ENCODE peak calls at places on chromosomes 2 and 18, in six cellular contexts. O, G, I, C, D and R are unnamed samples.

GRCh38 chr2:210559167-210559566 is 2.8 kb downstream of the CPS1 start:
- DNase-seq in O (no peak), G (no peak), I (no peak), C (no peak), D (no peak), R (no peak)

GRCh38 chr2:160224060-160224459 is 24.0 kb upstream of the ITGB6 start:
- DNase-seq in O (peak; percentile 87), G (no peak), I (no peak), C (peak; percentile 98), D (peak; percentile 81), R (peak; percentile 82)

GRCh38 chr2:18380316-18380715 is 180.1 kb downstream of the RDH14 start:
- DNase-seq in O (peak; percentile 39), G (no peak), I (no peak), C (no peak), D (no peak), R (no peak)

GRCh38 chr2:218927411-218927810 is 32.1 kb upstream of the CDK5R2 start:
- DNase-seq in O (no peak), G (no peak), I (no peak), C (no peak), D (no peak), R (no peak)

GRCh38 chr18:24368749-24369148 is 28.9 kb downstream of the OSBPL1A start:
- DNase-seq in O (no peak), G (no peak), I (no peak), C (peak; percentile 20), D (no peak), R (no peak)

GRCh38 chr2:216015722-216016464 is 2.5 kb upstream of the MREG start:
- DNase-seq in O (no peak), G (no peak), I (no peak), C (no peak), D (no peak), R (no peak)

GRCh38 chr2:105519516-105519915 is 120.7 kb upstream of the FHL2 start:
- DNase-seq in O (no peak), G (no peak), I (no peak), C (no peak), D (no peak), R (no peak)

GRCh38 chr18:38459595-38459994 is 894.0 kb upstream of the CELF4 start:
- DNase-seq in O (no peak), G (no peak), I (no peak), C (no peak), D (no peak), R (no peak)

GRCh38 chr18:3966985-3967856 is 487.9 kb downstream of the DLGAP1 start:
- DNase-seq in O (peak; percentile 46), G (no peak), I (peak; percentile 17), C (peak; percentile 40), D (no peak), R (no peak)

GRCh38 chr18:54835944-54836343 is 7.7 kb downstream of the RAB27B start:
- DNase-seq in O (no peak), G (no peak), I (no peak), C (no peak), D (no peak), R (no peak)

GRCh38 chr2:106065268-106065982 is 128.7 kb downstream of the UXS1 start:
- DNase-seq in O (no peak), G (no peak), I (peak; percentile 45), C (no peak), D (no peak), R (no peak)

GRCh38 chr2:158637357-158637756 is 157.8 kb upstream of the DAPL1 start:
- DNase-seq in O (no peak), G (no peak), I (no peak), C (no peak), D (no peak), R (no peak)

GRCh38 chr2:119678021-119678656 is 862 bp upstream of the TMEM177 start:
- DNase-seq in O (no peak), G (peak; percentile 82), I (no peak), C (no peak), D (no peak), R (no peak)

GRCh38 chr2:70995227-70995729 is 605 bp upstream of the TEX261 start:
- DNase-seq in O (peak; percentile 23), G (peak; percentile 70), I (no peak), C (peak; percentile 17), D (peak; percentile 16), R (peak; percentile 19)

GRCh38 chr2:96400049-96401000 is 64.8 kb downstream of the NCAPH start:
- DNase-seq in O (no peak), G (no peak), I (no peak), C (no peak), D (no peak), R (no peak)

GRCh38 chr2:52311862-52312261 is 1279.9 kb upstream of the NRXN1 start:
- DNase-seq in O (no peak), G (no peak), I (no peak), C (no peak), D (no peak), R (no peak)

GRCh38 chr2:64273524-64274398 is 129.5 kb upstream of the PELI1 start:
- DNase-seq in O (peak; percentile 83), G (peak; percentile 77), I (peak; percentile 36), C (peak; percentile 89), D (peak; percentile 76), R (peak; percentile 83)

GRCh38 chr18:69936191-69936558 is 11.5 kb downstream of the CD226 start:
- DNase-seq in O (peak; percentile 17), G (no peak), I (no peak), C (no peak), D (no peak), R (peak; percentile 11)

GRCh38 chr18:6434987-6435709 is 20.4 kb upstream of the L3MBTL4 start:
- DNase-seq in O (no peak), G (no peak), I (no peak), C (no peak), D (no peak), R (no peak)

GRCh38 chr2:42809876-42810125 is 17.4 kb upstream of the HAAO start:
- DNase-seq in O (peak; percentile 89), G (peak; percentile 84), I (peak; percentile 88), C (peak; percentile 77), D (no peak), R (peak; percentile 50)

GRCh38 chr2:56286936-56287335 is 103.1 kb downstream of the CCDC85A start:
- DNase-seq in O (no peak), G (no peak), I (no peak), C (no peak), D (no peak), R (no peak)

GRCh38 chr2:39723946-39724827 is 54.9 kb downstream of the THUMPD2 start:
- DNase-seq in O (peak; percentile 6), G (no peak), I (no peak), C (no peak), D (no peak), R (no peak)

GRCh38 chr2:54384301-54385035 is 71.7 kb upstream of the SPTBN1 start:
- DNase-seq in O (no peak), G (no peak), I (no peak), C (no peak), D (no peak), R (no peak)

GRCh38 chr2:23632831-23633395 is 247.9 kb downstream of the KLHL29 start:
- DNase-seq in O (no peak), G (no peak), I (no peak), C (no peak), D (no peak), R (no peak)

GRCh38 chr2:167192833-167193232 is 304.6 kb downstream of the XIRP2 start:
- DNase-seq in O (no peak), G (no peak), I (no peak), C (peak; percentile 22), D (no peak), R (no peak)

GRCh38 chr2:44100351-44100750 is 68.3 kb upstream of the PPM1B start:
- DNase-seq in O (peak; percentile 96), G (peak; percentile 57), I (peak; percentile 25), C (peak; percentile 95), D (peak; percentile 56), R (peak; percentile 98)

GRCh38 chr2:241285596-241285995 is 29.9 kb downstream of the HDLBP start:
- DNase-seq in O (no peak), G (no peak), I (no peak), C (no peak), D (no peak), R (no peak)

GRCh38 chr2:38443021-38443541 is 66.0 kb upstream of the ATL2 start:
- DNase-seq in O (peak; percentile 81), G (no peak), I (no peak), C (no peak), D (no peak), R (peak; percentile 86)

GRCh38 chr2:128490321-128490720 is 171.7 kb upstream of the HS6ST1 start:
- DNase-seq in O (no peak), G (no peak), I (no peak), C (no peak), D (no peak), R (no peak)

GRCh38 chr2:61340242-61340641 is 130.6 kb downstream of the USP34 start:
- DNase-seq in O (peak; percentile 63), G (no peak), I (no peak), C (peak; percentile 91), D (peak; percentile 3), R (no peak)

GRCh38 chr18:70036771-70037452 is 89.2 kb upstream of the CD226 start:
- DNase-seq in O (no peak), G (no peak), I (no peak), C (no peak), D (no peak), R (no peak)

GRCh38 chr2:112121682-112122254 is 16.4 kb upstream of the FBLN7 start:
- DNase-seq in O (peak; percentile 77), G (no peak), I (no peak), C (peak; percentile 66), D (peak; percentile 15), R (peak; percentile 52)

DNA sequence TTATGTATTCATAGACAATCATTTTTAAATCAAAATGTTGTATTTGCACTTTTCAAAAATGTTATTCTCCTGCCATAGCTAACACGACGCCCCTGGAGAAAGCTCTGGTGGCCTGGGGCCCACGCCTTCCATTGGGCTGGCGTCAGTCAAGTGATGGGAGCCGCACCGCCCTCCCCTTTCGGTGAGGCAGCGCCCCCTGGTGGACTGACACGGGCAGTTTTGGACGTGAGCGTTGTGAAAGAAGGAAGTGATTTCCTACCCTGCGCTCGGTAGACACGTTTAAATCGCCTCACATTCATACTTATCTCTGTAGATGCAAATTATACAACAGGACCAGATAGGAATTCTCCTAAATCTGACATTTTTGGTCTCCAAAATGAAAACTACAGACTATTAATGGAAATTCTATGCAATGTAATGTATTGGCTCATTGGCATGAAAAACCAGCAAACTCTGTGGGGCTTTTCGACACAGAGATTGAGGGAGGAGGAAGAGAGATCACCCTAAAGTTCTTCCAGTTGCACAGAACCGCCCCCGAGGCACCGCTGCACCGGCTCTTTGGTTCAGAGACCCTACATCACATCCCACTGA is 326.2 kb upstream of the SOX11 start:
- DNase-seq in O (peak; percentile 3), G (peak; percentile 32), I (peak; percentile 42), C (peak; percentile 4), D (no peak), R (peak; percentile 26)
- H3K4me3 ChIP-seq in O (no peak overlapping the region), G (no peak overlapping the region), I (no peak overlapping the region), C (no peak overlapping the region), D (no peak overlapping the region), R (no peak overlapping the region)

GRCh38 chr18:49072524-49072934 is 121.8 kb upstream of the SMAD7 start:
- DNase-seq in O (peak; percentile 69), G (peak; percentile 30), I (no peak), C (peak; percentile 61), D (no peak), R (no peak)
- TF ChIP-seq CTCF in O (no peak), G (no peak), I (no peak), C (no peak), D (no peak), R (no peak)

GRCh38 chr2:28391564-28392296 is 928 bp upstream of the FOSL2 start:
- DNase-seq in O (peak; percentile 98), G (peak; percentile 99), I (peak; percentile 97), C (peak; percentile 79), D (peak; percentile 61), R (peak; percentile 74)
- H3K4me3 ChIP-seq in O (peak overlapping the region; percentile 61), G (peak overlapping the region; percentile 85), I (peak overlapping the region; percentile 84), C (peak overlapping the region; percentile 91), D (peak overlapping the region; percentile 83), R (peak overlapping the region; percentile 97)

GRCh38 chr2:30373881-30374302 is 73.2 kb upstream of the LCLAT1 start:
- DNase-seq in O (no peak), G (no peak), I (no peak), C (peak; percentile 89), D (no peak), R (no peak)
- TF ChIP-seq CTCF in O (no peak), G (no peak), I (no peak), C (no peak), D (no peak), R (no peak)